ENCODE peak calls at places on chromosome 13, in nine cellular contexts. B, G, U, Q, S, E, M, D and R are unnamed samples.

GRCh38 chr13:96075953-96076543 is 13.9 kb upstream of the HS6ST3 start:
- DNase-seq in B (peak; percentile 24), G (no peak), U (no peak), Q (peak; percentile 16), S (peak; percentile 50), E (no peak), M (peak; percentile 41), D (no peak), R (no peak)

GRCh38 chr13:65966991-65967451 is 1263.1 kb downstream of the PCDH9 start:
- DNase-seq in B (peak; percentile 60), G (peak; percentile 66), U (no peak), Q (peak; percentile 55), S (peak; percentile 29), E (no peak), M (peak; percentile 70), D (peak; percentile 36), R (no peak)

GRCh38 chr13:20525601-20526544 is at the start of gene CRYL1:
- DNase-seq in B (peak; percentile 66), G (peak; percentile 77), U (peak; percentile 89), Q (peak; percentile 56), S (peak; percentile 84), E (peak; percentile 84), M (peak; percentile 74), D (peak; percentile 62), R (no peak)

GRCh38 chr13:106063591-106064308 is 471.7 kb downstream of the EFNB2 start:
- DNase-seq in B (peak; percentile 21), G (no peak), U (no peak), Q (peak; percentile 91), S (peak; percentile 72), E (no peak), M (no peak), D (peak; percentile 93), R (no peak)

GRCh38 chr13:102333320-102334181 is 68.3 kb downstream of the FGF14 start:
- DNase-seq in B (no peak), G (no peak), U (no peak), Q (no peak), S (no peak), E (no peak), M (peak; percentile 30), D (no peak), R (no peak)

GRCh38 chr13:29674532-29674931 is 79.0 kb upstream of the SLC7A1 start:
- DNase-seq in B (no peak), G (no peak), U (no peak), Q (no peak), S (peak; percentile 62), E (no peak), M (no peak), D (peak; percentile 62), R (no peak)

GRCh38 chr13:104592545-104593250 is 1526.5 kb upstream of the SLC10A2 start:
- DNase-seq in B (no peak), G (no peak), U (no peak), Q (no peak), S (no peak), E (no peak), M (no peak), D (peak; percentile 49), R (no peak)

GRCh38 chr13:22161871-22162270 is 491.0 kb downstream of the FGF9 start:
- DNase-seq in B (no peak), G (no peak), U (no peak), Q (no peak), S (no peak), E (no peak), M (no peak), D (no peak), R (no peak)

GRCh38 chr13:65964672-65965071 is 1265.5 kb downstream of the PCDH9 start:
- DNase-seq in B (no peak), G (no peak), U (no peak), Q (peak; percentile 55), S (no peak), E (no peak), M (no peak), D (no peak), R (no peak)

GRCh38 chr13:94311893-94312292 is 167.6 kb downstream of the DCT start:
- DNase-seq in B (no peak), G (no peak), U (no peak), Q (no peak), S (no peak), E (no peak), M (no peak), D (no peak), R (no peak)
- H3K36me3 ChIP-seq in B (no peaks in the 10 kb centered on the region), G (peaks cover 6% of the 10 kb centered on the region), U (no peaks in the 10 kb centered on the region), Q (no peaks in the 10 kb centered on the region), S (no peaks in the 10 kb centered on the region), E (no peaks in the 10 kb centered on the region), M (no peaks in the 10 kb centered on the region), D (no peaks in the 10 kb centered on the region), R (no peaks in the 10 kb centered on the region)

GRCh38 chr13:47665041-47665440 is 336.0 kb downstream of the SUCLA2 start:
- DNase-seq in B (no peak), G (no peak), U (no peak), Q (no peak), S (no peak), E (no peak), M (no peak), D (no peak), R (no peak)

GRCh38 chr13:47656651-47657050 is 344.4 kb downstream of the SUCLA2 start:
- DNase-seq in B (no peak), G (no peak), U (no peak), Q (no peak), S (no peak), E (no peak), M (no peak), D (no peak), R (no peak)

DNA sequence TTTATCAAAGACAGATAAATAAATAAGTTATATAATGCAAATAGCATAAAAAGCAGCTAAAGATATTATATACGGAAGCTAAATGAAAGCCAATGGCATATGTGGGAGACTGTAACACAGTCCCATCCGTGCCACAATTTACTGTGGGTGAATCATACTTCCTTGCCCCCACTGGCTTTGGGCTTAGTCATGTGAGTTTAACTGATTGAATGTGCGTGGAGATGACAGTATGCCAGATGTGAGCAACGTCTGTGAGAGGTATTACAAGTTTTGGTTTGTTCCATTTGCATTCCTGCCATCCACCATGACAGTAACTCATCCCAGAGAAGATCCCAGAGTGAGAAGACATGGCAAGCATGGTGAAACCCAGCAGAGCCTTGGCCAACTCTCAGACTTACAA is 340.0 kb downstream of the SUCLA2 start:
- DNase-seq in B (no peak), G (no peak), U (no peak), Q (peak; percentile 83), S (peak; percentile 91), E (no peak), M (peak; percentile 7), D (peak; percentile 71), R (no peak)
- H3K36me3 ChIP-seq in B (no peaks in the 10 kb centered on the region), G (no peaks in the 10 kb centered on the region), U (no peaks in the 10 kb centered on the region), Q (no peaks in the 10 kb centered on the region), S (no peaks in the 10 kb centered on the region), E (no peaks in the 10 kb centered on the region), M (no peaks in the 10 kb centered on the region), D (no peaks in the 10 kb centered on the region), R (no peaks in the 10 kb centered on the region)

DNA sequence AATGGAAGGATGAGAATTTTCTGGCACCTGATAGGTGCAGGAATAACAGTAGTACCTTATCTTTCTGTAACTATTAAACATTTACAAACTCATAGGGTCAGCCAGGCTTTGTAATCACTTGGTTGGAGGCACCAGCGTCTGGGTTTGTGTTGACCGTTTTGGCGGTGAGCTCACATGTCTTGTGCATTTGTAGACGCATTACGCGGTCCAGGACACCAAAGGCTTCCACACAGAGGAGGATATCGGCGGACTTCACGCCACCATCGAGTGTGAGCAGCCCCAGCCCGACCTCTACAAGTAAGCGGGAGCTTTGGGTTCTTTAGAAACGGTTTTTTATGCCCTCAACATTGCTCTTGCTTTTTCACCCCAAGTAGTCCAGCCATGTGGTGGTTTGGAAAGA is 129.3 kb downstream of the ATP11A start:
- DNase-seq in B (no peak), G (no peak), U (no peak), Q (no peak), S (no peak), E (no peak), M (no peak), D (no peak), R (no peak)
- H3K36me3 ChIP-seq in B (peaks cover 12% of the 10 kb centered on the region), G (peaks cover 90% of the 10 kb centered on the region), U (peaks cover 70% of the 10 kb centered on the region), Q (no peaks in the 10 kb centered on the region), S (no peaks in the 10 kb centered on the region), E (peaks cover 15% of the 10 kb centered on the region), M (no peaks in the 10 kb centered on the region), D (no peaks in the 10 kb centered on the region), R (peaks cover 3% of the 10 kb centered on the region)

GRCh38 chr13:90835826-90836225 is 511.7 kb upstream of the MIR17HG start:
- DNase-seq in B (no peak), G (no peak), U (no peak), Q (no peak), S (no peak), E (no peak), M (no peak), D (no peak), R (no peak)

GRCh38 chr13:90826688-90827087 is 520.8 kb upstream of the MIR17HG start:
- DNase-seq in B (no peak), G (no peak), U (no peak), Q (no peak), S (no peak), E (no peak), M (no peak), D (no peak), R (no peak)

GRCh38 chr13:90834700-90835099 is 512.8 kb upstream of the MIR17HG start:
- DNase-seq in B (no peak), G (no peak), U (no peak), Q (no peak), S (peak; percentile 28), E (no peak), M (no peak), D (no peak), R (no peak)

DNA sequence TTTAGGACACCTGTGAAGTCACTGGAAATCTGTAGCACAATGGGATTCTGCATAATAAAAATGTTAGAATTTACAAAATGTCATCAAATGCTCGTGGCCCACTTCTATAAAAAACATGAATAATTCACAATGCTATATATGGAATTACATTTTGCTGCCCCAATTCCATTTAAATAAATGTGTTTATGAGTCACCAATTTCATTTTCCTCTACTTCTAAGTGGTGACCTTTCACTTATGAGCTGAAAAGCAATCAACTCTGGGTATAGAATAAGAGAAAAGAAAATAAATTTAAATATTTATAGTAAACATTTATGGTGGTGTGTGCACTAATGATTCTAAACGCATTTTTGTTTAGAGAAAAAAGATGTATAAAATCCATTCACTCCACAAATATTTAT is 516.7 kb upstream of the MIR17HG start:
- DNase-seq in B (no peak), G (no peak), U (no peak), Q (no peak), S (peak; percentile 46), E (no peak), M (no peak), D (no peak), R (no peak)
- H3K36me3 ChIP-seq in B (no peaks in the 10 kb centered on the region), G (no peaks in the 10 kb centered on the region), U (no peaks in the 10 kb centered on the region), Q (no peaks in the 10 kb centered on the region), S (no peaks in the 10 kb centered on the region), E (no peaks in the 10 kb centered on the region), M (no peaks in the 10 kb centered on the region), D (no peaks in the 10 kb centered on the region), R (no peaks in the 10 kb centered on the region)

GRCh38 chr13:47822036-47822435 is 179.0 kb downstream of the SUCLA2 start:
- DNase-seq in B (no peak), G (no peak), U (no peak), Q (no peak), S (no peak), E (no peak), M (no peak), D (no peak), R (no peak)

GRCh38 chr13:47813683-47814082 is 187.4 kb downstream of the SUCLA2 start:
- DNase-seq in B (no peak), G (no peak), U (no peak), Q (no peak), S (no peak), E (no peak), M (no peak), D (no peak), R (no peak)

GRCh38 chr13:47816835-47817234 is 184.2 kb downstream of the SUCLA2 start:
- DNase-seq in B (no peak), G (peak; percentile 54), U (no peak), Q (no peak), S (no peak), E (no peak), M (no peak), D (no peak), R (no peak)
- H3K36me3 ChIP-seq in B (no peaks in the 10 kb centered on the region), G (no peaks in the 10 kb centered on the region), U (no peaks in the 10 kb centered on the region), Q (no peaks in the 10 kb centered on the region), S (no peaks in the 10 kb centered on the region), E (no peaks in the 10 kb centered on the region), M (no peaks in the 10 kb centered on the region), D (no peaks in the 10 kb centered on the region), R (no peaks in the 10 kb centered on the region)